ENCODE peak calls at places on chromosomes 12 and 14, in eight cellular contexts. E is RWPE2; D is heart right ventricle; P is upper lobe of right lung; Q is IMR-90; N is breast epithelium; J is CD8-positive, alpha-beta memory T cell; L is thoracic aorta. S is an unnamed sample.

GRCh38 chr12:6370994-6371754 is 4.2 kb downstream of the SCNN1A start:
- DNase-seq in L (no peak), N (no peak), J (no peak), D (no peak), Q (peak; percentile 72), P (peak; percentile 80), E (peak; percentile 98), S (no peak)

GRCh38 chr12:100593490-100593889 is 20.0 kb downstream of the GAS2L3 start:
- DNase-seq in P (no peak), J (no peak), L (no peak), E (no peak), D (no peak), N (no peak), Q (no peak), S (no peak)

GRCh38 chr14:30834353-30834752 is 40.0 kb upstream of the COCH start:
- DNase-seq in N (no peak), J (no peak), E (no peak), L (no peak), P (no peak), Q (no peak), D (no peak), S (no peak)

GRCh38 chr12:27592548-27592947 is 68.5 kb downstream of the PPFIBP1 start:
- DNase-seq in D (peak; percentile 68), Q (peak; percentile 76), N (no peak), L (peak; percentile 64), P (no peak), E (peak; percentile 66), J (no peak), S (no peak)

GRCh38 chr12:66851134-66851533 is 172.3 kb upstream of the GRIP1 start:
- DNase-seq in D (no peak), L (no peak), N (no peak), P (no peak), J (no peak), Q (no peak), E (no peak), S (no peak)

GRCh38 chr14:61147898-61148549 is 133.1 kb downstream of the TMEM30B start:
- DNase-seq in D (peak; percentile 30), E (no peak), Q (peak; percentile 100), P (no peak), L (peak; percentile 59), N (no peak), J (no peak), S (peak; percentile 36)

GRCh38 chr12:59407799-59408198 is 188.0 kb upstream of the SLC16A7 start:
- DNase-seq in E (no peak), L (no peak), N (no peak), P (no peak), J (no peak), D (no peak), Q (no peak), S (no peak)

GRCh38 chr12:126055521-126055920 is 990.3 kb downstream of the AACS start:
- DNase-seq in P (no peak), E (peak; percentile 60), D (no peak), J (no peak), N (no peak), Q (no peak), L (no peak), S (no peak)

DNA sequence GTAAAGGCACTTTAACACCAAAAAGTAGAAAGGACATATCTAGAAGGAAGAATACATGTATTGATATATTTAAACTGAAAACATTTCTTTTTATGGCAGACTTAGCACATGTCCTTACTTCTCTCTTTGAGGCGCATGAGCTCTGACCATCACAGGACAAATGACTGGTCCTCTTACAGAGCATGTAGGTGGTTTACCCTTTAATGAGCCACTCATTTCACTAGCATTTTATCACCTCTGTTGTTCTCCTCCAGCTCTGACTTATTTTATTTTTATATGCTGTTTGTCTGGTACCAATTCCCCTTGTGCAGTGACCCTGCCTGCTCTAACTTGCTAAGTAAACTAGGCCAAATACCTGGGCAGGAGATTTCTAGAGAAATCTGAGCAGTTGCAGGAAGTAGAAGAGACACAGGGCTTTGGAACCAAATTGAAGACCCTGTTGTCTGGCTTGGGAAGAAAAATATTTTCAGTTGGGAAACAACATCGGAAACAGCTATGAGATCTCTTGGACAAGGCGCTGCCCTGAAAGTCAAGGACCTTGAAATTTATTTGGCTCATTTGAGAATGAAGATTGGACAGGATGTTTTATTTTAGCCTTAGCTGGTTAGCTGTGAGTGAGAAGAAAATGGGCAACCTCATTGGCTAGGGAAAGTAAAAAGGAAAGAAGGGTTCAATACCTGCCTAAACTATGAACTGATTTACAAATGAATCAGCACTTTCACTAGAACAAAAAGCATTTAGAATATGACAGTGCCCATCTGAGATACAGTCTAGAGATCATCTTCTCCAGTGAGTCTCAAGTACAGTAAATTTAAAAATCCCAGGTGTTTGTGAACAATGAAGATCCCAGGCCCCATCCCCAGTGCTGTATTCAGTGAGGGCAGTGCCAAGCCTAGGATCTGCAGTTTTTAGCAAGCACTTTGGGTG is 374.4 kb downstream of the ZFP36L1 start:
- DNase-seq in D (no peak), L (no peak), E (no peak), P (no peak), Q (no peak), J (no peak), N (no peak), S (no peak)
- H3K27ac ChIP-seq in D (no peak overlapping the region), L (no peak overlapping the region), E (peak overlapping the region; percentile 81), P (no peak overlapping the region), Q (no peak overlapping the region), J (no peak overlapping the region), N (peak overlapping the region; percentile 59), S (no peak overlapping the region)

DNA sequence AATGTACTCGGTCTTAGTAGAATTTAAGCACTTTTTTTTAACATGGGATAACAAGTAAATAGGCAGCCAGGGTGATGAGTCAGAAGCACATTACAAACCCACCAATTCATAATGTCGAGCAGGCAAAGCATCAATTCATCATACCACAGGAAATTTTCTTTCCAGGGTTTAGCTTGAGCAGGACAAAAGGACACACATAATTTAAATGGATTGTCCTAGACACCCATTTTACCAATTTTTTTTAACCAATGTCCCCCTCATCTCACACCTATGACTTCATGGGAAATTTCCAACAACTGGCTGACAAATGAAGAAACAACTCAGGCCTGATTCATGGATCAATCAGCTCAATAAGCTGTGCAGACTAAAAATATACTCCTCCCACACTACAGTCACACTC is 58.8 kb upstream of the FOXG1 start:
- DNase-seq in Q (no peak), P (no peak), L (no peak), E (no peak), J (no peak), D (no peak), N (no peak), S (no peak)
- H3K9me3 ChIP-seq in Q (peaks cover 2% of the 10 kb centered on the region), P (no peaks in the 10 kb centered on the region), L (no peaks in the 10 kb centered on the region), E (no peaks in the 10 kb centered on the region), J (peaks cover 5% of the 10 kb centered on the region), D (peaks cover 6% of the 10 kb centered on the region), N (no peaks in the 10 kb centered on the region), S (no peaks in the 10 kb centered on the region)

DNA sequence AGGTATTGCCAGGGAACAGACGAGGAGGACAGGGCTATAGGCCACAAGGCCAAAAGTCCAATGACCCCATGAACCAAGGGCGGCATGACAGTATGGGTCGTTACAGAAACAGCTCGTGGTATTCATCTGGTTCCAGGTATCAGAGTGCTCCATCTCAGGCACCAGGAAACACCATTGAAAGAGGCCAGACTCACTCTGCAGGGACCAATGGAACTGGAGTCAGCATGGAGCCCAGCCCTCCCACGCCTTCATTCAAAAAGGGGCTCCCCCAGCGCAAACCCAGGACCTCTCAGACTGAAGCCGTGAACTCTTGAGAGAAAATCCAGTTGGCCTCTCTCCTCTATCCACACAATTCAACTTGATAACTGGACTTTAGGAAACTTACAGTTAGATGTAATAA is 12.9 kb upstream of the KCNH3 start:
- DNase-seq in E (no peak), P (no peak), L (no peak), N (no peak), D (no peak), Q (no peak), J (no peak), S (no peak)
- H3K27ac ChIP-seq in E (no peak overlapping the region), P (no peak overlapping the region), L (no peak overlapping the region), N (no peak overlapping the region), D (no peak overlapping the region), Q (no peak overlapping the region), J (no peak overlapping the region), S (no peak overlapping the region)

GRCh38 chr12:16016748-16017147 is 105.6 kb downstream of the DERA start:
- DNase-seq in N (no peak), E (no peak), J (no peak), Q (no peak), P (no peak), D (no peak), L (no peak), S (no peak)
- H3K9me3 ChIP-seq in N (peaks cover 23% of the 10 kb centered on the region), E (no peaks in the 10 kb centered on the region), J (peaks cover 5% of the 10 kb centered on the region), Q (peaks cover 1% of the 10 kb centered on the region), P (peaks cover 5% of the 10 kb centered on the region), D (peaks cover 29% of the 10 kb centered on the region), L (no peaks in the 10 kb centered on the region), S (no peaks in the 10 kb centered on the region)

DNA sequence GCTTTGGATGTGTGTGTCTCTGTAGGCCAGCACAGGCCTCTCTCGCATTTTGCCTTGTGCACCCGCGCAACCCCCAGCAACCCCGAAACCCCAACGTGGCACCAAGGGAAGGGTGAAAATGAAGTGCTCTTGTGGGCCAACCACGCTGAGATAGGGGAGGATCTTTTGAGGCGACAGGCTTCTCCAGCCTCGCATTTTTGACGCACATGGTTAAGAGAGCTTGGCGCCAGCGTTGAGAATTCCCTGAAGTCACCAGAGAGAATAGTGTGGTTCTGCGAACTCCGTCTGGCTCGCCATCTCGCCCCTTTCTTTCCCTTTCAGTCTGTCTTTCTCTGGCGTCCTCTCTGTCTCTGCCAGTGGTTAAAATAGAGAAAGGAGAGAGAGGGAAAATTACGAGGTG is 1.9 kb upstream of the TBX3 start:
- DNase-seq in Q (peak; percentile 71), L (no peak), E (no peak), D (no peak), P (no peak), N (no peak), J (no peak), S (no peak)
- H3K27ac ChIP-seq in Q (peak overlapping the region; percentile 95), L (no peak overlapping the region), E (peak overlapping the region; percentile 96), D (no peak overlapping the region), P (peak overlapping the region; percentile 17), N (peak overlapping the region; percentile 93), J (no peak overlapping the region), S (no peak overlapping the region)

GRCh38 chr12:68591716-68592437 is 18.8 kb upstream of the RAP1B start:
- DNase-seq in D (no peak), E (no peak), L (no peak), P (no peak), Q (no peak), J (peak; percentile 17), N (no peak), S (no peak)

GRCh38 chr12:68587448-68587873 is 23.2 kb upstream of the RAP1B start:
- DNase-seq in E (no peak), Q (no peak), D (no peak), L (no peak), P (no peak), N (no peak), J (no peak), S (no peak)

GRCh38 chr12:68589194-68589593 is 21.5 kb upstream of the RAP1B start:
- DNase-seq in J (no peak), L (no peak), Q (no peak), E (no peak), D (no peak), P (no peak), N (no peak), S (no peak)
- H3K9me3 ChIP-seq in J (peaks cover 12% of the 10 kb centered on the region), L (peaks cover 9% of the 10 kb centered on the region), Q (peaks cover 8% of the 10 kb centered on the region), E (peaks cover 11% of the 10 kb centered on the region), D (peaks cover 30% of the 10 kb centered on the region), P (peaks cover 5% of the 10 kb centered on the region), N (peaks cover 13% of the 10 kb centered on the region), S (peaks cover 30% of the 10 kb centered on the region)

DNA sequence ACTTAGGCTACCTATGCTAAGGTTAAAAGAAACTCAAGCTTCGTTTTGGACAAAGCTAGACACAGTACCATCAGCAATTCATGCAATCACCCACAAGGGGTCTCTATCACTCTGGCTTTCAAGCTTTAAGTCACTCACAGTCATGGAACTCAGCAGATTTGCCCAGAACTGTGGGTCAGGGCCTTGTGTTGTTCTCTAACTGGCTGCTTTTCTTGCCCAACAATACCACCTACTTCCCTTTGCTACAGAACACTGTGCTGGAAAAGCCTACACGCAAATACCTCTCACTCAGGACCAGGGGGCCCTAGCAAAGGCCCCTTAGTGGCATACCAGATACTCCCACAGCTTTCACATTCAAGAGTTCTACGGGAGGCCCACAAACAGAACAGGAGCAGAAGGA is 9.1 kb downstream of the NEMP1 start:
- DNase-seq in L (no peak), J (peak; percentile 43), Q (peak; percentile 87), E (no peak), P (no peak), N (no peak), D (peak; percentile 76), S (peak; percentile 55)
- H3K27ac ChIP-seq in L (peak overlapping the region; percentile 84), J (no peak overlapping the region), Q (peak overlapping the region; percentile 70), E (no peak overlapping the region), P (peak overlapping the region; percentile 83), N (peak overlapping the region; percentile 67), D (peak overlapping the region; percentile 25), S (peak overlapping the region; percentile 81)

S was measured in ascending aorta.